ENCODE peak calls at places on chromosomes 16 and 17, in ten cellular contexts. C, M, K, A, O, B, R, N, P and Y are unnamed samples.

GRCh38 chr17:27793168-27793905 is 7.0 kb downstream of the NOS2 start:
- DNase-seq in C (no peak), M (peak), K (no peak), A (no peak), O (no peak), B (peak), R (no peak), N (no peak), P (no peak), Y (peak)

GRCh38 chr17:50893183-50893993 is 27.2 kb upstream of the TOB1 start:
- DNase-seq in C (no peak), M (no peak), K (peak), A (peak), O (no peak), B (peak), R (peak), N (no peak), P (no peak), Y (no peak)

GRCh38 chr16:1471569-1472194 is 3.1 kb downstream of the CLCN7 start:
- DNase-seq in C (peak), M (no peak), K (no peak), A (no peak), O (no peak), B (no peak), R (no peak), N (no peak), P (no peak), Y (no peak)

GRCh38 chr16:1014771-1015495 is 33.4 kb downstream of the SOX8 start:
- DNase-seq in C (no peak), M (no peak), K (no peak), A (no peak), O (no peak), B (no peak), R (no peak), N (no peak), P (peak), Y (no peak)

GRCh38 chr16:26963109-26963508 is 103.6 kb upstream of the C16orf82 start:
- DNase-seq in C (no peak), M (peak), K (no peak), A (peak), O (no peak), B (no peak), R (peak), N (no peak), P (no peak), Y (peak)

GRCh38 chr16:89722392-89723278 is 1.3 kb downstream of the ZNF276 start:
- DNase-seq in C (peak), M (no peak), K (peak), A (peak), O (peak), B (no peak), R (peak), N (no peak), P (peak), Y (no peak)

GRCh38 chr16:17289050-17289449 is 181.7 kb downstream of the XYLT1 start:
- DNase-seq in C (no peak), M (no peak), K (no peak), A (no peak), O (no peak), B (no peak), R (no peak), N (no peak), P (no peak), Y (no peak)

GRCh38 chr16:85621698-85622433 is 8.7 kb downstream of the GSE1 start:
- DNase-seq in C (no peak), M (no peak), K (peak), A (no peak), O (no peak), B (peak), R (no peak), N (no peak), P (no peak), Y (no peak)

GRCh38 chr17:35243459-35244204 is 760 bp downstream of the SLFN5 start:
- DNase-seq in C (peak), M (peak), K (peak), A (peak), O (peak), B (no peak), R (no peak), N (peak), P (peak), Y (peak)

GRCh38 chr16:89145406-89146161 is 26.0 kb upstream of the CDH15 start:
- DNase-seq in C (no peak), M (no peak), K (no peak), A (no peak), O (no peak), B (no peak), R (no peak), N (no peak), P (no peak), Y (no peak)

GRCh38 chr16:54507091-54507490 is 220.5 kb upstream of the IRX3 start:
- DNase-seq in C (no peak), M (no peak), K (no peak), A (no peak), O (no peak), B (no peak), R (no peak), N (no peak), P (no peak), Y (no peak)

GRCh38 chr16:23434380-23434779 is 18.6 kb downstream of the COG7 start:
- DNase-seq in C (no peak), M (no peak), K (peak), A (peak), O (peak), B (peak), R (peak), N (no peak), P (no peak), Y (no peak)

GRCh38 chr16:23428351-23428750 is 24.6 kb downstream of the COG7 start:
- DNase-seq in C (no peak), M (no peak), K (peak), A (no peak), O (no peak), B (no peak), R (no peak), N (no peak), P (no peak), Y (no peak)

GRCh38 chr16:23435500-23435899 is 17.5 kb downstream of the COG7 start:
- DNase-seq in C (no peak), M (peak), K (peak), A (peak), O (peak), B (peak), R (peak), N (no peak), P (no peak), Y (peak)

GRCh38 chr16:23433261-23433920 is 19.6 kb downstream of the COG7 start:
- DNase-seq in C (no peak), M (no peak), K (no peak), A (no peak), O (no peak), B (no peak), R (no peak), N (no peak), P (no peak), Y (no peak)

GRCh38 chr16:23432176-23433128 is 20.5 kb downstream of the COG7 start:
- DNase-seq in C (no peak), M (no peak), K (peak), A (peak), O (no peak), B (peak), R (no peak), N (no peak), P (no peak), Y (no peak)
- TF ChIP-seq CTCF in C (no peak), M (no peak), K (peak), A (peak), O (no peak), B (peak), R (no peak), N (peak), P (no peak), Y (no peak)

DNA sequence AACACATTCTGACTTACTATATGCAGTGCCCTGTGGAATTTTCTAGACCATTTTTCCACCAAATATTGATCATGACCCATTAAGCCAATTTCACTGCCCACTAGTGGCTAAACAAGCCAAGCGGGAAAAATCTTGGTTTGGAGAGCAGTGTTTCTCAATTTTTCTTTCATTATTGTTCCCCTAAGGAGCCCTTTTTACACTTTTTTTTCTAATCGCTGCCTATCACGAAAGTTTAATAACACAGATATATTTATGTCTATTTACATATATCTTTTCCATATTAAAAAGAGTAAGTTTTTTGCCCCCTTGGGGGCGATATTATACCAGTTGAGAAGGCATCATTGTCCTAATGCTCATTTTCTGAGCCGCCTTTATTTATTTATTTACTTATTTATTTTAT is 10.8 kb upstream of the TLCD3B start:
- DNase-seq in C (no peak), M (no peak), K (peak), A (peak), O (peak), B (no peak), R (no peak), N (no peak), P (no peak), Y (no peak)
- TF ChIP-seq CTCF in C (no peak), M (no peak), K (peak), A (peak), O (peak), B (peak), R (peak), N (peak), P (peak), Y (peak)

DNA sequence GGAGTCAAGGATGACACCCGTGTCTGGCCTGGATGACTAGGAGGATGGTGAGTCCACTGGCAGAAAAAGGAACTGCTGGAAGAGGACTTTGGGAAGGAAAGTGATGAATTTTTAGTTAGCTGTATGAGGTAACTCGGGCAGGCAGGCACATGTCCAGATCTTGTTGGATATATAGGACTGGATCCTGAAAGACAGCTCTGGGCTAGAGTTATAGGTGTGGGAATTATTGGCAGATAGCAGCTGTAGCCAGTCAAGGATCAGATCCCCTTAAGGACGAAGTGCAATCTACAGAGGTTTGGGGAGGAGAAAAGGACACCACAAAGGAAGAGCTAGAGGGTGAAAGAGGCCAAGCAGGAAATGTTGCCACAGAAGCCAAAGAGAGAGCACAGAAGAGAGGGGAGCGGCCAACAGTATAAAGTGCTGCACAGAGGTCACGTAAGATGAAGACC is 10.1 kb downstream of the CYB5D1 start:
- DNase-seq in C (no peak), M (no peak), K (peak), A (no peak), O (no peak), B (no peak), R (no peak), N (no peak), P (no peak), Y (no peak)
- TF ChIP-seq CTCF in C (no peak), M (no peak), K (no peak), A (no peak), O (no peak), B (no peak), R (no peak), N (no peak), P (no peak), Y (no peak)

GRCh38 chr16:80846275-80847013 is 42.0 kb upstream of the CDYL2 start:
- DNase-seq in C (no peak), M (no peak), K (no peak), A (no peak), O (no peak), B (no peak), R (no peak), N (no peak), P (no peak), Y (no peak)

DNA sequence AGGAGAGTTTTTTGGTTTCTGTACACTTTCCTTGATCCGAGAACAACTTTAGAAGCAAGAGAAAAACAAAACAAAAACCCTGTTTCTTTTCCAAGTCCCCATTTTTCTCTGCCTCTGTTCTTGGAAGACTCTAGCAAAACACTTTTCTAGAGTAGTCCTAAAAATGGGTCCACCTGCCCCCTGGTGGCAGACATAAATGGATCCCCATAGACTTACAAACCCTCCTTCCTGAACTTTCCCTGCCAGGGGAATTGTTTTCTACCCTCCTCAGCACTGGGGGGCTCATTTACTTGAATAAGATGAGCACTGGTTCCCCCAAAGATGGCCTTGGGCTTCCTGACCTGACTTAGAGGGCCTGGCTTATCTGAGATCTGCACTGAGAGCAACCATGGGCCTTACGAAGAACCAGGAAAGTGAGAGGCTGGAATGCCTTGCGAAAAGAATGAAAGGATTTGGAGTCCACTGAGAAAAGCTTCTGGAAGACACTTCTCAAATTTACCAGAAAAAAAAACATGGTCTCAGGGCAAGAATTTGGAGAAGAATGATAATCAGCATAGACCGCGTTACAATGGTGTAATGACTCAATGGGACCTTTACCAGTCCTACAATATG is 48.0 kb upstream of the CDYL2 start:
- DNase-seq in C (no peak), M (peak), K (peak), A (peak), O (peak), B (peak), R (peak), N (no peak), P (no peak), Y (peak)
- TF ChIP-seq CTCF in C (no peak), M (peak), K (peak), A (peak), O (peak), B (peak), R (peak), N (peak), P (peak), Y (peak)